ENCODE peak calls at places on chromosomes 12 and 14, in four cellular contexts. Q is HCT116, V is A549, U is HepG2. M is an unnamed sample.

GRCh38 chr12:106386836-106387555 is 29.4 kb downstream of the POLR3B start:
- DNase-seq in Q (no peak), V (no peak), U (no peak), M (no peak)

GRCh38 chr12:65511134-65511912 is 232.8 kb downstream of the MSRB3 start:
- DNase-seq in Q (no peak), V (no peak), U (no peak), M (no peak)

GRCh38 chr14:55712505-55712904 is 132.5 kb downstream of the KTN1 start:
- DNase-seq in Q (no peak), V (no peak), U (no peak), M (no peak)

GRCh38 chr12:4275869-4276253 is 2.3 kb downstream of the CCND2 start:
- DNase-seq in Q (no peak), V (no peak), U (no peak), M (no peak)

GRCh38 chr12:32828120-32828519 is 68.5 kb downstream of the PKP2 start:
- DNase-seq in Q (no peak), V (no peak), U (no peak), M (no peak)

GRCh38 chr14:60094306-60094897 is 2.7 kb downstream of the PCNX4 start:
- DNase-seq in Q (no peak), V (no peak), U (peak), M (no peak)

GRCh38 chr12:26520154-26520553 is 312.8 kb downstream of the ITPR2 start:
- DNase-seq in Q (no peak), V (no peak), U (no peak), M (peak)

GRCh38 chr14:89386214-89386886 is 30.7 kb downstream of the FOXN3 start:
- DNase-seq in Q (no peak), V (no peak), U (no peak), M (no peak)

GRCh38 chr14:99522934-99523660 is 41.9 kb downstream of the CCNK start:
- DNase-seq in Q (no peak), V (no peak), U (no peak), M (no peak)

GRCh38 chr12:6582196-6582595 is 14.1 kb upstream of the NOP2 start:
- DNase-seq in Q (no peak), V (no peak), U (no peak), M (no peak)

GRCh38 chr12:122406701-122407154 is 15.7 kb downstream of the CLIP1 start:
- DNase-seq in Q (no peak), V (no peak), U (peak), M (no peak)

GRCh38 chr12:9870311-9870866 is 1.2 kb upstream of the CLEC2B start:
- DNase-seq in Q (no peak), V (no peak), U (no peak), M (no peak)

GRCh38 chr12:9867531-9867930 is 1.6 kb downstream of the CLEC2B start:
- DNase-seq in Q (no peak), V (no peak), U (no peak), M (no peak)

GRCh38 chr12:9868271-9868815 is 811 bp downstream of the CLEC2B start:
- DNase-seq in Q (no peak), V (no peak), U (no peak), M (no peak)

GRCh38 chr12:9868951-9869306 is 225 bp downstream of the CLEC2B start:
- DNase-seq in Q (no peak), V (no peak), U (no peak), M (no peak)

DNA sequence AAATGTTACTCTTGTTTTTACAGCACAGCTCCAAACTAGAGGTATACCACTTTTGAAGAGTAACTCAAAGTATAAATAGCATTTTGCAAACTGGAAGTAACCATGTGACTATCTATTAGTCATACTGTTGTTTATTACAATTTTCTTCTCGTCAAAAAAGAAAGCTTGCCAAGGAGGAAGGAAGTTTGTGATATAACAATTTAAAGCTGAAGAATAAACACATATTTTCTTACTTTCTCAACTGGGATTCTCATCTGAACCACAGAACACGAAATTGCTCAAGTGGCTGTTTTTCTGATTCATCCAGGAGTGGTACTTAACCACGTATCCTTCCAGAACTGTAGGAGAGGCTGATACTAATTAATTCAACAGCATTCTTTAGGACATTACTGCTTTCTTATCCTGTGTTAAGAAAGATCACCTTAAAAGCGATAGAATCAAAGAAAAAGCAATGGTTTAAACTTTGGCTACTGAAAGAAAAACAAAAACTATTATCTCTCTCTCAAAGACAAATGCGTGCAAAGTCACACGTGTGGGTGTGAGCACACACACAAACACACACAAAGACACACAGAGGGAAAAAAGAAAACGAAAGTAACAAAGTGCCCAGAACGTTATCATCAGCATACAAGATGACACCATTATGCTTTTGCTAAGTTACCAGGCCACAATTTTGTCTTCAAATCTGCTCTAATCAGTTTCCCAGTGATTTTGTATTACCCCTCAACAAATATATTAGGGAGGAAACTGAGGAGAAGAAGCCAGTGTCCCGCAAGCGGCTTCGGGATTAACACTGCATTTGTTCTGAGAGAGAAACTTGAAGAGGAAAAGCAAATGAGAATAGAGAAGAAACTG is at the start of gene CLEC2B:
- DNase-seq in Q (no peak), V (no peak), U (no peak), M (peak)
- TF ChIP-seq REST in Q (no peak), V (no peak), U (no peak), M (no peak)

DNA sequence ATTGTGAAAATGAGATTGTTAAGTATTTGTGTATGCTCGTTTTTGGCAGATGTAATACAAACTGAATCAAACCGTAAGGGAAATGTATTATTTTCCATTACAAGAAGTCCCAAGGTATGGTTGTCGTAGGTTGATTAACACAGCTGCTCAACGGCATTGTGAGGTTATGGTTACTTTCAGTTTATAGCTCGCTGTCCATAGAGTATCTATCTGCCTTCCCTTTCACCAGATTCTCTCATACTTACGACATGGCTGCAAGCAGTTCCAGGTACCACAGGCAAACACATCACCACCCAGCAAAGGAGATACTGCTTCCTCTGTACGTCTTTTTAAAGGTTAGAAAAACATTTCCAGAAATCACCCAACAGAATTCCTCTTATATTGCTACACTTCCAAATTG is 338.5 kb downstream of the SYT1 start:
- DNase-seq in Q (no peak), V (peak), U (no peak), M (no peak)
- H3K4me3 ChIP-seq in Q (no peak), V (peak), U (no peak), M (no peak)

GRCh38 chr12:130780325-130780724 is 58.7 kb downstream of the STX2 start:
- DNase-seq in Q (no peak), V (no peak), U (no peak), M (no peak)

GRCh38 chr12:130778776-130779175 is 60.3 kb downstream of the STX2 start:
- DNase-seq in Q (no peak), V (no peak), U (no peak), M (no peak)

GRCh38 chr12:130780880-130781575 is 58.0 kb downstream of the STX2 start:
- DNase-seq in Q (no peak), V (no peak), U (no peak), M (no peak)

GRCh38 chr12:130776857-130777339 is 60.8 kb upstream of the RIMBP2 start:
- DNase-seq in Q (no peak), V (no peak), U (no peak), M (no peak)

GRCh38 chr12:130775953-130776856 is 60.1 kb upstream of the RIMBP2 start:
- DNase-seq in Q (peak), V (peak), U (peak), M (no peak)
- TF ChIP-seq REST in Q (no peak), V (no peak), U (peak), M (peak)

GRCh38 chr12:130186101-130186465 is 23.8 kb downstream of the FZD10 start:
- DNase-seq in Q (no peak), V (no peak), U (no peak), M (no peak)
- H3K4me3 ChIP-seq in Q (no peak), V (no peak), U (no peak), M (no peak)

DNA sequence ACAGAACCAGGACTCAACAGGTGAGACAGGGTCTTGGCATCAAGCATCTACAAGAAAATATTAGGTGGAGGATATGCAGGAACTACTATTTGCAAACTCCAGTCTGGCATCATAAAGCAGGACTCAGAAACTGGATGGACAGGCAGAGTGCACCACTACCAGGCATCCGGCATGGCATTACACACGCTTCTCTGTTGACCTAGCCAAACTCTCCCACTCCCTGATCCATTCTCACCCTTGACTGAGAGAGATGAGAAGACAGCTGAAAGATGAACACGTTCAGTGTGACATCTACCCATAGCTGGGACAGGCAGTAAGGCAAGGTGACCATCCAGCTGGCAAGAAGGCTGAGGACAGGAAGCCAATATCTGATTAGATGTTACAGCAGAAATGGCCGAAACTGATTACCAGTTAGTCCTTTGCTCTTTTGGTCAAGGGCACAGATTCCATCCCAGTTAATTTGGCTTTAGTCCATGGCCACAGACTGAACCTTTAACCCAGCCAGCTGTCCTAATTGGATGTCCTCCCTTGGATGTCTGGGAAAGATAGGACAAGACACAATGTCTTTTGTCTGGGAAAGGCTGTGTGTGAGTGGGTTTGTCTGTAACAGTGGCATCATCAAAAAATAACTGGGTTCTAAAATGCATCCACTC is 71.6 kb downstream of the BBS10 start:
- DNase-seq in Q (no peak), V (no peak), U (no peak), M (no peak)
- TF ChIP-seq REST in Q (no peak), V (no peak), U (no peak), M (no peak)

GRCh38 chr14:72641086-72641485 is 252.8 kb downstream of the DPF3 start:
- DNase-seq in Q (no peak), V (no peak), U (no peak), M (no peak)
- H3K4me3 ChIP-seq in Q (no peak), V (no peak), U (no peak), M (no peak)

GRCh38 chr12:131928765-131929529 is at the start of gene PUS1:
- DNase-seq in Q (peak), V (peak), U (peak), M (peak)
- TF ChIP-seq REST in Q (no peak), V (no peak), U (peak), M (no peak)

M was measured in HL-60.